ENCODE peak calls at places on chromosomes 7 and 10, in six cellular contexts. Z is Caco-2, P is PC-3, A is HL-60, O is tibial nerve, X is GM12878. F is an unnamed sample.

GRCh38 chr7:44235066-44235465 is 34.3 kb downstream of the YKT6 start:
- DNase-seq in O (no peak), Z (no peak), X (no peak), A (no peak), P (no peak), F (no peak)

GRCh38 chr10:86648706-86649426 is 5.5 kb upstream of the OPN4 start:
- DNase-seq in X (no peak), Z (no peak), A (no peak), O (peak), P (peak), F (peak)

GRCh38 chr10:33638891-33639290 is 304.4 kb upstream of the NRP1 start:
- DNase-seq in Z (no peak), A (no peak), O (no peak), X (no peak), P (peak), F (peak)

GRCh38 chr10:112307631-112308502 is 24.7 kb downstream of the TECTB start:
- DNase-seq in O (no peak), Z (peak), A (no peak), X (no peak), P (peak), F (peak)

GRCh38 chr7:2040893-2041270 is 191.9 kb downstream of the MAD1L1 start:
- DNase-seq in O (no peak), P (no peak), X (no peak), Z (no peak), A (no peak), F (no peak)

GRCh38 chr10:851891-852290 is 79.6 kb downstream of the LARP4B start:
- DNase-seq in A (peak), X (peak), O (no peak), Z (no peak), P (no peak), F (no peak)

GRCh38 chr10:8037941-8038894 is 16.3 kb upstream of the GATA3 start:
- DNase-seq in X (no peak), O (no peak), A (no peak), Z (peak), P (no peak), F (no peak)

GRCh38 chr7:30750574-30751256 is 1.2 kb upstream of the INMT start:
- DNase-seq in P (no peak), X (no peak), Z (no peak), A (no peak), O (peak), F (no peak)

GRCh38 chr7:104327534-104327933 is 869 bp upstream of the LHFPL3 start:
- DNase-seq in A (no peak), Z (no peak), O (no peak), X (no peak), P (no peak), F (no peak)

GRCh38 chr10:104809288-104810090 is 168.4 kb downstream of the SORCS3 start:
- DNase-seq in Z (no peak), P (peak), X (no peak), O (no peak), A (no peak), F (peak)

GRCh38 chr10:104816501-104816900 is 175.4 kb downstream of the SORCS3 start:
- DNase-seq in P (no peak), O (no peak), Z (no peak), X (no peak), A (no peak), F (no peak)

GRCh38 chr10:104806791-104807190 is 165.7 kb downstream of the SORCS3 start:
- DNase-seq in X (no peak), O (no peak), Z (no peak), P (no peak), A (no peak), F (no peak)

GRCh38 chr10:104811166-104811565 is 170.1 kb downstream of the SORCS3 start:
- DNase-seq in X (no peak), P (no peak), A (no peak), Z (no peak), O (no peak), F (no peak)
- H3K4me3 ChIP-seq in X (no peak), P (no peak), A (no peak), Z (no peak), O (no peak), F (no peak)

GRCh38 chr10:80187465-80188409 is 17.6 kb downstream of the ANXA11 start:
- DNase-seq in A (peak), O (no peak), P (peak), Z (no peak), X (peak), F (no peak)
- H3K4me3 ChIP-seq in A (no peak), O (no peak), P (no peak), Z (no peak), X (peak), F (no peak)

GRCh38 chr7:5695037-5695708 is 86.3 kb downstream of the RNF216 start:
- DNase-seq in O (no peak), X (peak), P (no peak), A (no peak), Z (no peak), F (peak)
- H3K4me3 ChIP-seq in O (no peak), X (peak), P (no peak), A (peak), Z (no peak), F (no peak)

GRCh38 chr7:99677646-99678045 is 2.1 kb downstream of the CYP3A5 start:
- DNase-seq in P (no peak), A (no peak), Z (no peak), X (no peak), O (no peak), F (no peak)
- H3K4me3 ChIP-seq in P (no peak), A (no peak), Z (no peak), X (no peak), O (no peak), F (no peak)